ENCODE peak calls at places on chromosomes 11 and 22, in six cellular contexts. M is activated T-cell treated with anti-CD3 and anti-CD28 coated beads, Interleukin-2, amount 50 U/mL, for 4 hours; L is NCI-H2081; Y is tibial nerve; P is epithelial cell of esophagus; E is activated T-helper 1 cell treated with Interleukin-2 at 50 U/mL for 16 hours. C is an unnamed sample.

GRCh38 chr11:130050272-130050671 is 19.4 kb upstream of the APLP2 start:
- DNase-seq in M (no peak), L (no peak), Y (no peak), P (no peak), E (no peak), C (no peak)

GRCh38 chr11:17275376-17276235 is 933 bp upstream of the NUCB2 start:
- DNase-seq in M (no peak), L (no peak), Y (no peak), P (peak), E (no peak), C (no peak)

GRCh38 chr22:41288245-41288946 is 2.4 kb upstream of the RANGAP1 start:
- DNase-seq in M (no peak), L (peak), Y (no peak), P (peak), E (no peak), C (no peak)

GRCh38 chr11:129605815-129606214 is 209.8 kb upstream of the TMEM45B start:
- DNase-seq in M (no peak), L (no peak), Y (no peak), P (peak), E (no peak), C (no peak)

GRCh38 chr11:14713518-14714244 is 70.1 kb downstream of the PDE3B start:
- DNase-seq in M (no peak), L (no peak), Y (no peak), P (no peak), E (no peak), C (no peak)

GRCh38 chr22:27726344-27726725 is 75.2 kb downstream of the MN1 start:
- DNase-seq in M (no peak), L (no peak), Y (no peak), P (no peak), E (no peak), C (no peak)

GRCh38 chr11:1308745-1309497 is 511 bp downstream of the TOLLIP start:
- DNase-seq in M (no peak), L (no peak), Y (no peak), P (peak), E (no peak), C (no peak)

GRCh38 chr11:73520358-73521061 is 77.4 kb downstream of the FAM168A start:
- DNase-seq in M (no peak), L (peak), Y (no peak), P (no peak), E (no peak), C (no peak)

GRCh38 chr11:86248609-86249008 is 4.1 kb downstream of the EED start:
- DNase-seq in M (no peak), L (no peak), Y (no peak), P (no peak), E (no peak), C (no peak)

GRCh38 chr11:15526859-15527450 is 412.2 kb downstream of the INSC start:
- DNase-seq in M (no peak), L (no peak), Y (no peak), P (no peak), E (no peak), C (no peak)

GRCh38 chr11:4181780-4182721 is 87.5 kb downstream of the RRM1 start:
- DNase-seq in M (no peak), L (peak), Y (no peak), P (peak), E (no peak), C (peak)

GRCh38 chr11:911031-911889 is 650 bp upstream of the CHID1 start:
- DNase-seq in M (peak), L (no peak), Y (no peak), P (peak), E (no peak), C (peak)

GRCh38 chr11:1867381-1867780 is 14.5 kb downstream of the LSP1 start:
- DNase-seq in M (no peak), L (no peak), Y (no peak), P (no peak), E (no peak), C (no peak)

GRCh38 chr11:1219836-1220810 is 2.7 kb upstream of the MUC5B start:
- DNase-seq in M (no peak), L (no peak), Y (no peak), P (no peak), E (no peak), C (no peak)

GRCh38 chr22:49208003-49208402 is 619.7 kb downstream of the BRD1 start:
- DNase-seq in M (no peak), L (no peak), Y (no peak), P (no peak), E (no peak), C (peak)

GRCh38 chr22:43435851-43436535 is 24.2 kb downstream of the MPPED1 start:
- DNase-seq in M (no peak), L (peak), Y (no peak), P (no peak), E (no peak), C (no peak)

GRCh38 chr11:60657880-60658279 is 41.5 kb upstream of the MS4A8 start:
- DNase-seq in M (no peak), L (peak), Y (no peak), P (no peak), E (no peak), C (no peak)

GRCh38 chr22:38144025-38144405 is 33.5 kb upstream of the BAIAP2L2 start:
- DNase-seq in M (no peak), L (no peak), Y (no peak), P (no peak), E (no peak), C (no peak)

GRCh38 chr22:38029901-38030300 is 27.3 kb upstream of the PICK1 start:
- DNase-seq in M (no peak), L (no peak), Y (no peak), P (no peak), E (no peak), C (no peak)

GRCh38 chr22:43203471-43203981 is 16.6 kb upstream of the TTLL12 start:
- DNase-seq in M (no peak), L (no peak), Y (no peak), P (no peak), E (no peak), C (no peak)

GRCh38 chr11:64164392-64165312 is 1.3 kb downstream of the MACROD1 start:
- DNase-seq in M (no peak), L (no peak), Y (no peak), P (no peak), E (no peak), C (no peak)